ENCODE peak calls at places on chromosomes 5 and 9, in four cellular contexts. One of them, this sample, is unnamed.

GRCh38 chr5:318341-318897 is 3.1 kb upstream of the AHRR start:
- DNase-seq in heart right ventricle: no peak
- DNase-seq in bronchial epithelial cell: no peak
- DNase-seq in activated CD8-positive, alpha-beta memory T cell treated with anti-CD3 and anti-CD28 coated beads for 24 hours: peak
- DNase-seq in this sample: no peak

GRCh38 chr9:137717776-137718327 is 99.0 kb downstream of the EHMT1 start:
- DNase-seq in heart right ventricle: no peak
- DNase-seq in bronchial epithelial cell: no peak
- DNase-seq in activated CD8-positive, alpha-beta memory T cell treated with anti-CD3 and anti-CD28 coated beads for 24 hours: no peak
- DNase-seq in this sample: no peak

GRCh38 chr9:135213566-135213965 is 126.1 kb downstream of the OLFM1 start:
- DNase-seq in heart right ventricle: no peak
- DNase-seq in bronchial epithelial cell: no peak
- DNase-seq in activated CD8-positive, alpha-beta memory T cell treated with anti-CD3 and anti-CD28 coated beads for 24 hours: no peak
- DNase-seq in this sample: no peak

GRCh38 chr5:119174578-119175163 is 103.8 kb downstream of the DMXL1 start:
- DNase-seq in heart right ventricle: no peak
- DNase-seq in bronchial epithelial cell: no peak
- DNase-seq in activated CD8-positive, alpha-beta memory T cell treated with anti-CD3 and anti-CD28 coated beads for 24 hours: no peak
- DNase-seq in this sample: no peak

GRCh38 chr9:75866273-75866871 is 24.1 kb upstream of the PCSK5 start:
- DNase-seq in heart right ventricle: peak
- DNase-seq in bronchial epithelial cell: peak
- DNase-seq in activated CD8-positive, alpha-beta memory T cell treated with anti-CD3 and anti-CD28 coated beads for 24 hours: no peak
- DNase-seq in this sample: peak

GRCh38 chr5:133340002-133340755 is 272.2 kb downstream of the FSTL4 start:
- DNase-seq in heart right ventricle: no peak
- DNase-seq in bronchial epithelial cell: no peak
- DNase-seq in activated CD8-positive, alpha-beta memory T cell treated with anti-CD3 and anti-CD28 coated beads for 24 hours: no peak
- DNase-seq in this sample: no peak

GRCh38 chr9:128781186-128782070 is 5.6 kb upstream of the TBC1D13 start:
- DNase-seq in heart right ventricle: no peak
- DNase-seq in bronchial epithelial cell: no peak
- DNase-seq in activated CD8-positive, alpha-beta memory T cell treated with anti-CD3 and anti-CD28 coated beads for 24 hours: no peak
- DNase-seq in this sample: no peak

GRCh38 chr5:137453476-137454080 is 45.5 kb downstream of the SPOCK1 start:
- DNase-seq in heart right ventricle: peak
- DNase-seq in bronchial epithelial cell: peak
- DNase-seq in activated CD8-positive, alpha-beta memory T cell treated with anti-CD3 and anti-CD28 coated beads for 24 hours: no peak
- DNase-seq in this sample: peak

GRCh38 chr5:88732181-88732633 is 150.8 kb downstream of the MEF2C start:
- DNase-seq in heart right ventricle: peak
- DNase-seq in bronchial epithelial cell: no peak
- DNase-seq in activated CD8-positive, alpha-beta memory T cell treated with anti-CD3 and anti-CD28 coated beads for 24 hours: no peak
- DNase-seq in this sample: no peak

GRCh38 chr9:34570422-34571179 is 18.9 kb downstream of the CNTFR start:
- DNase-seq in heart right ventricle: no peak
- DNase-seq in bronchial epithelial cell: no peak
- DNase-seq in activated CD8-positive, alpha-beta memory T cell treated with anti-CD3 and anti-CD28 coated beads for 24 hours: no peak
- DNase-seq in this sample: no peak

GRCh38 chr9:98226516-98226915 is 28.9 kb downstream of the TBC1D2 start:
- DNase-seq in heart right ventricle: no peak
- DNase-seq in bronchial epithelial cell: peak
- DNase-seq in activated CD8-positive, alpha-beta memory T cell treated with anti-CD3 and anti-CD28 coated beads for 24 hours: no peak
- DNase-seq in this sample: peak

GRCh38 chr5:154575869-154576806 is 98.1 kb upstream of the HAND1 start:
- DNase-seq in heart right ventricle: no peak
- DNase-seq in bronchial epithelial cell: peak
- DNase-seq in activated CD8-positive, alpha-beta memory T cell treated with anti-CD3 and anti-CD28 coated beads for 24 hours: no peak
- DNase-seq in this sample: peak

GRCh38 chr5:12659675-12660074 is 755.4 kb upstream of the CTNND2 start:
- DNase-seq in heart right ventricle: no peak
- DNase-seq in bronchial epithelial cell: no peak
- DNase-seq in activated CD8-positive, alpha-beta memory T cell treated with anti-CD3 and anti-CD28 coated beads for 24 hours: no peak
- DNase-seq in this sample: no peak

GRCh38 chr9:72856985-72857631 is 95.7 kb downstream of the ALDH1A1 start:
- DNase-seq in heart right ventricle: peak
- DNase-seq in bronchial epithelial cell: peak
- DNase-seq in activated CD8-positive, alpha-beta memory T cell treated with anti-CD3 and anti-CD28 coated beads for 24 hours: no peak
- DNase-seq in this sample: peak

GRCh38 chr9:87324613-87325194 is 173.0 kb upstream of the DAPK1 start:
- DNase-seq in heart right ventricle: peak
- DNase-seq in bronchial epithelial cell: peak
- DNase-seq in activated CD8-positive, alpha-beta memory T cell treated with anti-CD3 and anti-CD28 coated beads for 24 hours: no peak
- DNase-seq in this sample: peak

GRCh38 chr9:93807166-93808013 is 147.8 kb downstream of the BARX1 start:
- DNase-seq in heart right ventricle: no peak
- DNase-seq in bronchial epithelial cell: no peak
- DNase-seq in activated CD8-positive, alpha-beta memory T cell treated with anti-CD3 and anti-CD28 coated beads for 24 hours: no peak
- DNase-seq in this sample: no peak

GRCh38 chr9:2018162-2018643 is 3.1 kb downstream of the SMARCA2 start:
- DNase-seq in heart right ventricle: no peak
- DNase-seq in bronchial epithelial cell: peak
- DNase-seq in activated CD8-positive, alpha-beta memory T cell treated with anti-CD3 and anti-CD28 coated beads for 24 hours: no peak
- DNase-seq in this sample: no peak

This sample was measured in HepG2.